ENCODE peak calls at places on chromosomes 4 and X, in six cellular contexts. J is fibroblast of mammary gland; O is activated naive CD4-positive, alpha-beta T cell treated with anti-CD3 and anti-CD28 coated beads, Interleukin-2, amount 10 ng/mL, durations not matched to agents 7 days and 5 days; L is amniotic epithelial cell; Q is activated T-helper 1 cell treated with anti-CD3 and anti-CD28 coated beads, Interleukin-2, amount 50 U/mL, for 16 hours; I is NCI-H774. D is an unnamed sample.

GRCh38 chr4:162684371-162684700 is 482.4 kb downstream of the NAF1 start:
- DNase-seq in I (no peak), Q (no peak), L (no peak), J (no peak), O (no peak), D (no peak)

GRCh38 chr4:124754671-124755070 is 42.1 kb upstream of the ANKRD50 start:
- DNase-seq in J (no peak), Q (no peak), I (no peak), L (no peak), O (no peak), D (no peak)

GRCh38 chr4:108900018-108900417 is 137.2 kb upstream of the ETNPPL start:
- DNase-seq in Q (no peak), O (no peak), J (no peak), I (no peak), L (no peak), D (no peak)

GRCh38 chrX:148784859-148785655 is 284.6 kb downstream of the AFF2 start:
- DNase-seq in L (no peak), I (peak; percentile 35), Q (no peak), O (no peak), J (no peak), D (no peak)

GRCh38 chrX:103012945-103013344 is 51.0 kb downstream of the BEX1 start:
- DNase-seq in I (no peak), O (no peak), L (no peak), J (no peak), Q (no peak), D (no peak)

GRCh38 chr4:128757712-128758111 is 51.8 kb upstream of the JADE1 start:
- DNase-seq in J (no peak), O (no peak), Q (no peak), I (peak; percentile 0), L (no peak), D (no peak)

GRCh38 chr4:141391771-141392170 is 171.1 kb downstream of the ZNF330 start:
- DNase-seq in L (no peak), I (peak; percentile 1), O (no peak), Q (no peak), J (peak; percentile 30), D (no peak)

GRCh38 chr4:17577660-17578481 is 873 bp downstream of the LAP3 start:
- DNase-seq in J (peak; percentile 32), Q (peak; percentile 4), L (peak; percentile 21), I (no peak), O (peak; percentile 60), D (peak; percentile 27)

GRCh38 chr4:11614426-11614825 is 185.7 kb upstream of the HS3ST1 start:
- DNase-seq in L (peak; percentile 31), O (no peak), J (no peak), I (no peak), Q (no peak), D (no peak)

GRCh38 chrX:50905334-50905733 is 5.2 kb upstream of the BMP15 start:
- DNase-seq in L (no peak), I (no peak), O (peak; percentile 20), Q (no peak), J (no peak), D (no peak)

GRCh38 chr4:186621959-186622553 is 66.7 kb upstream of the MTNR1A start:
- DNase-seq in Q (no peak), O (no peak), L (peak; percentile 95), I (no peak), J (peak; percentile 90), D (no peak)

GRCh38 chrX:2584216-2584615 is 83.4 kb upstream of the DHRSX start:
- DNase-seq in J (no peak), Q (no peak), L (no peak), I (no peak), O (no peak), D (no peak)

GRCh38 chr4:45036677-45037076 is 310.3 kb upstream of the GNPDA2 start:
- DNase-seq in O (no peak), Q (no peak), L (no peak), I (peak; percentile 26), J (no peak), D (no peak)

GRCh38 chr4:87875187-87875586 is 42.4 kb downstream of the MEPE start:
- DNase-seq in Q (no peak), I (no peak), J (no peak), O (no peak), L (no peak), D (no peak)

GRCh38 chrX:108322243-108322642 is 116.0 kb downstream of the COL4A6 start:
- DNase-seq in O (no peak), J (no peak), L (no peak), I (no peak), Q (no peak), D (no peak)

GRCh38 chr4:187276786-187277408 is 553.2 kb upstream of the FAT1 start:
- DNase-seq in L (no peak), J (peak; percentile 38), O (no peak), I (no peak), Q (no peak), D (no peak)

GRCh38 chr4:56786955-56787354 is 34.5 kb downstream of the SPINK2 start:
- DNase-seq in Q (no peak), J (peak; percentile 95), L (peak; percentile 91), I (no peak), O (no peak), D (no peak)

GRCh38 chrX:133171962-133172708 is 46.0 kb downstream of the TFDP3 start:
- DNase-seq in L (peak; percentile 3), O (no peak), I (no peak), Q (no peak), J (peak; percentile 9), D (no peak)

GRCh38 chr4:181548873-181549541 is 694.2 kb upstream of the TENM3 start:
- DNase-seq in O (no peak), I (peak; percentile 5), L (peak; percentile 45), J (peak; percentile 96), Q (no peak), D (no peak)

GRCh38 chrX:49627030-49627777 is 28.4 kb downstream of the GAGE1 start:
- DNase-seq in L (no peak), O (no peak), Q (no peak), J (peak; percentile 3), I (no peak), D (no peak)

GRCh38 chr4:143289370-143289769 is 47.3 kb upstream of the GAB1 start:
- DNase-seq in J (no peak), I (no peak), L (no peak), O (no peak), Q (no peak), D (no peak)

GRCh38 chrX:27186671-27187070 is 276.5 kb downstream of the PPP4R3C start:
- DNase-seq in I (peak; percentile 3), Q (no peak), L (peak; percentile 24), O (peak; percentile 36), J (peak; percentile 32), D (peak; percentile 20)

GRCh38 chr4:180059216-180059881 is 2183.9 kb upstream of the TENM3 start:
- DNase-seq in O (no peak), I (no peak), J (no peak), Q (no peak), L (no peak), D (no peak)

GRCh38 chr4:29653221-29653620 is 1066.9 kb upstream of the PCDH7 start:
- DNase-seq in O (no peak), I (no peak), Q (no peak), L (no peak), J (no peak), D (no peak)

GRCh38 chrX:118943102-118943501 is 31.3 kb upstream of the LONRF3 start:
- DNase-seq in L (no peak), I (no peak), Q (no peak), O (no peak), J (no peak), D (no peak)

GRCh38 chr4:6192245-6192644 is 8.1 kb downstream of the JAKMIP1 start:
- DNase-seq in J (no peak), O (no peak), L (no peak), Q (no peak), I (no peak), D (no peak)

GRCh38 chrX:9566150-9566621 is 101.3 kb downstream of the TBL1X start:
- DNase-seq in L (peak; percentile 87), O (peak; percentile 30), Q (no peak), J (peak; percentile 87), I (no peak), D (no peak)